ENCODE peak calls at places on chromosomes 5 and 9, in four cellular contexts. Q is hepatocyte, W is fibroblast of lung, M is HCT116. X is an unnamed sample.

GRCh38 chr5:91223886-91224285 is 159.2 kb downstream of the ARRDC3 start:
- DNase-seq in W (peak), M (no peak), Q (no peak), X (peak)

GRCh38 chr5:163005949-163006348 is 431.4 kb upstream of the CCNG1 start:
- DNase-seq in M (no peak), Q (no peak), W (peak), X (peak)

GRCh38 chr5:85049020-85049419 is 664.3 kb upstream of the EDIL3 start:
- DNase-seq in W (peak), Q (peak), M (peak), X (peak)

GRCh38 chr9:87534957-87535356 is 37.3 kb downstream of the DAPK1 start:
- DNase-seq in M (no peak), W (no peak), Q (no peak), X (no peak)

GRCh38 chr9:94668424-94668916 is 29.2 kb upstream of the FBP1 start:
- DNase-seq in W (no peak), Q (no peak), M (no peak), X (no peak)

GRCh38 chr5:179805529-179806249 is 977 bp downstream of the MGAT4B start:
- DNase-seq in M (no peak), Q (peak), W (peak), X (peak)

GRCh38 chr9:35801328-35802128 is 10.1 kb downstream of the NPR2 start:
- DNase-seq in M (no peak), Q (no peak), W (no peak), X (no peak)

GRCh38 chr5:32735512-32735911 is 24.4 kb downstream of the NPR3 start:
- DNase-seq in W (no peak), Q (no peak), M (no peak), X (no peak)

GRCh38 chr9:112408285-112408684 is 28.4 kb downstream of the HSDL2 start:
- DNase-seq in Q (no peak), W (no peak), M (no peak), X (no peak)

GRCh38 chr9:751137-752051 is 90.1 kb upstream of the DMRT1 start:
- DNase-seq in Q (no peak), W (peak), M (no peak), X (peak)

GRCh38 chr9:18490591-18491370 is 16.8 kb downstream of the ADAMTSL1 start:
- DNase-seq in M (no peak), W (peak), Q (no peak), X (peak)

GRCh38 chr5:141760193-141760592 is 78.2 kb upstream of the ARAP3 start:
- DNase-seq in Q (no peak), M (no peak), W (no peak), X (no peak)

DNA sequence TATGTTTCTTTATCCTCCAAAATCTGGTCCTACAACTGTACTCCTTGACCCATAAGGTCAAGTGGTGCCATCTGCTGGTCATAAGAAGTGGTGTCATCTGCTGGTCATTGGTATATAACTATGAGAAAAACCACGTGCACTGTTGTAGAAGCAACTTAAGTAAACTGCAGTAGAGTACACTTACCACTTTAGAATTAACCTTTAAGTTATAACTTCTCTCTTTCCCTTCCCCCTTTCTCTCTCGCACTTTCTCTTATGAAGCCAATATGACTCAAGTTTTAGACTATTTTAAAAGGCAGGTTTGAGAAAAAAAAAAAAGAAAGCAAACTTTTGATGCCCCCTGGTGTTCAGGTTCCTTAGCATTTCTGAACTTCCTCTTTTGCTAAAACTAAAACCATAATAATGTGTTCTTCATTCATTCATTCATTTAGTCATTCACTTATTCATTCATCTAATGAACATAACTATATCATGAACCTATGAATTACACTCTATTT is 12.8 kb upstream of the MTAP start:
- DNase-seq in Q (peak), W (peak), M (peak), X (peak)
- TF ChIP-seq CTCF in Q (peak), W (peak), M (peak), X (peak)

GRCh38 chr5:80483636-80484232 is 4.2 kb upstream of the FAM151B start:
- DNase-seq in Q (no peak), M (no peak), W (no peak), X (no peak)

GRCh38 chr5:80491296-80491695 is 3.4 kb downstream of the FAM151B start:
- DNase-seq in M (no peak), Q (no peak), W (no peak), X (no peak)

GRCh38 chr5:80487829-80488708 is at the start of gene FAM151B:
- DNase-seq in Q (peak), M (peak), W (peak), X (peak)

GRCh38 chr5:80492741-80493140 is 4.8 kb downstream of the FAM151B start:
- DNase-seq in W (no peak), M (no peak), Q (no peak), X (peak)

GRCh38 chr5:80487444-80487828 is 464 bp upstream of the FAM151B start:
- DNase-seq in M (no peak), Q (no peak), W (no peak), X (no peak)
- TF ChIP-seq EZH2 in M (no peak), Q (no peak), W (no peak), X (no peak)

GRCh38 chr5:96934695-96935555 is 955 bp upstream of the LNPEP start:
- DNase-seq in M (peak), W (peak), Q (peak), X (peak)
- TF ChIP-seq CTCF in M (no peak), W (no peak), Q (peak), X (peak)

DNA sequence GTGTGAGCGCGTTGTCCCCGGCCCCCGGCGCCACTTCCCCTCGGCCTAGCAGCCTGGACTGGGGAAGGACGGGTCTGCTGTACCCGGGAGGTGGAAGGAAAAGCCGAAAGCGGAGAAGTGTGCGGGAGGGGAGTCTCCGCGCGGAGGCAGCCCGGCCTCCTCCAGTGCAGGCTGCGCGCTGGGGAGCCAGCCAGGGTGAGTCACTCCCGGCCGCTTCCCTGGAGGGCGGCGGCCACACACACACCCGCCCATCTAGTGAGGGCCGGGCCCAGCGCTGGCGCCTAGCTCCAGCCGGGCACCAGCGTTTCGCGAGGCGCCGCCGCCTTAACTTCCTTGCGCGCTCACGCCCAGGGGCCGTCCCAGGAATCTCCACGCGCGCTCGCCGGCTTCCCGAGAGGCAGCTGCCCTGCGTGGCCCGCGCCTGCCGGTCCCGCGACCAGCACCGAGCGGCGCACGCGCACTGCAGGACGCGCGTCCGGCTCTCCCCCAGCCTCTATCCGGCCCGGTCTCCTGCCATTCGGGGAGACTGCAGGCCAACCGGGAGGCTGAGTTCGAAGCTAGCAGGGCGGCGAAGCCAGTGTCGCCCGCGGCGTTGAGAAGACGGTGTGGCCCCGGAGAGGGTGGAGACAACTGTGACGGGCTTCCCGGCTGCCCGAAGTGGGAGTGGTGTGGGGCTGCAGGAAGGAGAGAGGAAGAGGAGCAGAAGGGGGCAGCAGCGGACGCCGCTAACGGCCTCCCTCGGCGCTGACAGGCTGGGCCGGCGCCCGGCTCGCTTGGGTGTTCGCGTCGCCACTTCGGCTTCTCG is at the start of gene JAK2:
- DNase-seq in W (peak), M (peak), Q (peak), X (peak)
- TF ChIP-seq EZH2 in W (no peak), M (no peak), Q (no peak), X (no peak)

DNA sequence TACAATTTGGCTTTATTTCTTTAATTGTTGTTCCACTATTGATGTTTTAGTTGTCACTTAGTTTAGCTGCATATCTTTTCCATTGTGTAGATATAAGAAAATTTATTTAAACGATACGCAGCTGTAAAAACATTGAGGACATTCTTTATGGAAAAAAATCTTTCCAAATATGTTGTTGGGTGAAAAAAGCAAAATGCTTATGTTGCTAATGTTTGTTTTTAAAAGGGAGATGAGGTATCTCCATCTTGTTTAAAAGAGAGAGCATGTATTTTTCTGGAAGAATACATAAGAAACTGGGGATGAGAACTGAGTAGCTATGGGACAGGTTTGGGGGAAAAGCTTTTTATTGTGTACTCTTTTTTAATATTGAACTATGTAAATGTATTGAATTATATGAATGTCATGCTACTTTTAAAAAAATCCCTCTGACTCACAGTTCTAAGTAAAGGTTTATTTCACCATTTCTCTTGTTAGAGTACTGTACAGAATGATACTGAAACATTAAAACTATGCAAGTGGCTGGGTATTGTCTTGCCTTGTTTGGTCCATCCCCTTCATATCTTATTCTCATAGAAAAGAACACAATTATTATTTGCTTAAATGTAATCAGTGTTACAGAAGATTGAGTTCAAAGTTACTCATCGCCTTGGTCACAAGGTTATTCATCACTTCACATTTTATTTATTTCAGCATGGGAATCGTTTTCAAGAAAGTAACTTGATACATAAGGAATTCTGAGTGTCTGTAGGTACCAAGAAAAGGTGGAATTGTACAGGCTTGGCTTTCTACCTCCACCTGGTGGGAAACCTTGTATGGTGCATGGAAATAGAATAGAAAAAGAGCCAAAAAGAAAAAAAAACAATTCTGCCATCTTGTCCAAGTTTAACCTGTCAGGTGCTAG is 85.8 kb downstream of the RIC1 start:
- DNase-seq in W (peak), Q (peak), M (peak), X (peak)
- TF ChIP-seq CTCF in W (peak), Q (peak), M (peak), X (peak)

GRCh38 chr9:137299938-137300337 is 2.1 kb downstream of the NRARP start:
- DNase-seq in Q (no peak), M (no peak), W (no peak), X (no peak)
- TF ChIP-seq EZH2 in Q (no peak), M (no peak), W (peak), X (no peak)

DNA sequence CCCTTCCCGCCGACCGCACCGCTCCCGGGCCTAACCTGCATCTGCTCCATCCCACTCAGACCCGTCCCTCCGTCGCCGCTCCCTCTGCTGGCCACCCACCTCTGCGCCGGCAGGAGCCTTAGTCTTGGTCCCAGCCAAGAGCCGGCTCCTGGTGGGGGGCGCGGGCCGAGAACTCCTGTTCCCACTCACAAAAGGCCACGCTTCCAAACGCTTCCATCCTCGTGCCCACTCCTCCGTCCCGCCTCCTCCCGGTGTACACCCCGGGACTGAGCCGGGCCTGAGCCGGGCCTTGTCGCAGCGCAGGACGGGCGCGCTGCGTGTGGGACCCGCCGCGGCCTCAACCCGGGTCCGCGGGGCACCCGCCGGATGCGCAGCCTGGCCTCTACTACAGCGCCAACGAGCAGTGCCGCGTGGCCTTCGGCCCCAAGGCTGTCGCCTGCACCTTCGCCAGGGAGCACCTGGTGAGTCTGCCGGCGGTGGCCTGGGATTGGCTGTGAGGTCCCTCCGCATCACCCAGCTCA is 7.5 kb downstream of the ADAMTS13 start:
- DNase-seq in W (peak), M (no peak), Q (peak), X (no peak)
- TF ChIP-seq CTCF in W (peak), M (peak), Q (peak), X (no peak)

DNA sequence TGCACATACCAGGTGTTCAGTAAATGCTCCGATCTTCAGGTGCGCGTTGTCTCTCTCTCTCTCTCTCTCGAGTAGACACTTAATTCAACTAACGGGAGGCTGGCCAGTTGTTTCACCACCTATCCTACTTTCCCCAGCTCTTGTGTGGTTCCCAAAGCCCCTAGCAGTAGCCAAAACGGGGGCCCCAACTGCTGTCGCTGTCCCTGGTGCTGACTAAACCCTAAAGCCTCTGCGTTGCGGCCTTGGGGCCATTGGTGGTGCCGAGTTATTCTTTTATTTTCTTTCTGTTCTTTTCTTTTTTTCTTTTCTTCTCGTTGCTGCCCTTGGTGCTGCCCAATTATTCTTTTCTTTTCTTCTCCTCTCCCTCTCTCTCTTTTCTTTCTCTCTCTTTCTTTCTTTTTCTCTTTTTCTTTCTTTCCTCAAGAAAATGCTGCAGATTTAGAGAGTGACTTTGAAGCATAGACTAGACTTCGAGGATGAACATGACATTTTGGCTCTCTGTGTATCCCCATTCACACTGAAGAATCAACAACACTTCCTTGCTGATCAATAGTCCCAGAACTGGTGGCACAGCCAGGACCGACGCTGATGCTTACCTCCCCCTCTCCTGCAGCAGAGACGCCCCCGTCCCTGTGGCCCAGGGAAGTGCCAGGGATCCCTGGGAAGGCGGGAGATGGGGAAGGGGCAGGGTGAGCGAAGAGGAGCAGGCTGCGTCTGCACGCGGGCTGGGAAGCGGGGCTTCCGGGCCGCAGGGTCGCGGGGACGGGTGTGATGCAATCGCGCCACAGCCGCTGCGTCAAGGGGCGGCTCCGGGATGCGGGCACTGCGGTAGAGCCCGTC is at the start of gene FBLL1:
- DNase-seq in M (no peak), W (peak), Q (peak), X (no peak)
- TF ChIP-seq EZH2 in M (no peak), W (peak), Q (no peak), X (peak)

GRCh38 chr5:176812269-176813259 is 2.2 kb downstream of the UNC5A start:
- DNase-seq in Q (peak), W (no peak), M (no peak), X (no peak)
- TF ChIP-seq CTCF in Q (peak), W (peak), M (peak), X (peak)